ENCODE peak calls at places on chromosome 13, in seven cellular contexts. Z is colonic mucosa, Y is fibroblast of pulmonary artery, S is fibroblast of mammary gland, Q is nephron progenitor cell, F is PC-3, R is brain microvascular endothelial cell. B is an unnamed sample.

GRCh38 chr13:32472194-32472621 is 44.3 kb upstream of the N4BP2L1 start:
- DNase-seq in Z (no peak), Y (peak), S (peak), Q (no peak), F (no peak), R (no peak), B (no peak)

GRCh38 chr13:111462221-111462764 is 141.9 kb downstream of the TEX29 start:
- DNase-seq in Z (no peak), Y (no peak), S (no peak), Q (no peak), F (no peak), R (no peak), B (no peak)

GRCh38 chr13:26964278-26965057 is 203.9 kb upstream of the GPR12 start:
- DNase-seq in Z (no peak), Y (peak), S (no peak), Q (no peak), F (no peak), R (peak), B (peak)

GRCh38 chr13:25971499-25972145 is 80.2 kb downstream of the SHISA2 start:
- DNase-seq in Z (no peak), Y (no peak), S (no peak), Q (no peak), F (peak), R (no peak), B (no peak)

GRCh38 chr13:114146629-114147028 is 14.2 kb upstream of the RASA3 start:
- DNase-seq in Z (no peak), Y (no peak), S (no peak), Q (no peak), F (no peak), R (no peak), B (no peak)

GRCh38 chr13:81017525-81018152 is 676.7 kb upstream of the SPRY2 start:
- DNase-seq in Z (no peak), Y (peak), S (peak), Q (peak), F (peak), R (no peak), B (peak)

GRCh38 chr13:68078457-68078856 is 848.3 kb upstream of the PCDH9 start:
- DNase-seq in Z (no peak), Y (no peak), S (no peak), Q (no peak), F (no peak), R (no peak), B (peak)

GRCh38 chr13:98181106-98181815 is 4.2 kb upstream of the RNF113B start:
- DNase-seq in Z (no peak), Y (no peak), S (no peak), Q (no peak), F (no peak), R (peak), B (no peak)

GRCh38 chr13:29771247-29771646 is 79.2 kb downstream of the UBL3 start:
- DNase-seq in Z (no peak), Y (peak), S (peak), Q (no peak), F (peak), R (no peak), B (peak)

GRCh38 chr13:95524270-95524901 is 28.1 kb upstream of the CLDN10 start:
- DNase-seq in Z (no peak), Y (peak), S (peak), Q (no peak), F (peak), R (no peak), B (peak)

GRCh38 chr13:48161530-48162179 is 66.8 kb upstream of the MED4 start:
- DNase-seq in Z (peak), Y (no peak), S (no peak), Q (no peak), F (no peak), R (no peak), B (no peak)

GRCh38 chr13:41900918-41901317 is 60.0 kb downstream of the VWA8 start:
- DNase-seq in Z (no peak), Y (no peak), S (peak), Q (no peak), F (peak), R (no peak), B (peak)

GRCh38 chr13:33606692-33607091 is 211.3 kb upstream of the RFC3 start:
- DNase-seq in Z (no peak), Y (peak), S (no peak), Q (no peak), F (no peak), R (no peak), B (no peak)
- TF ChIP-seq CTCF in Z (no peak), Y (no peak), S (no peak), Q (no peak), F (no peak), R (peak), B (no peak)

GRCh38 chr13:103788061-103788652 is 721.9 kb upstream of the SLC10A2 start:
- DNase-seq in Z (no peak), Y (peak), S (no peak), Q (peak), F (peak), R (peak), B (peak)
- TF ChIP-seq CTCF in Z (no peak), Y (peak), S (no peak), Q (no peak), F (peak), R (peak), B (peak)

DNA sequence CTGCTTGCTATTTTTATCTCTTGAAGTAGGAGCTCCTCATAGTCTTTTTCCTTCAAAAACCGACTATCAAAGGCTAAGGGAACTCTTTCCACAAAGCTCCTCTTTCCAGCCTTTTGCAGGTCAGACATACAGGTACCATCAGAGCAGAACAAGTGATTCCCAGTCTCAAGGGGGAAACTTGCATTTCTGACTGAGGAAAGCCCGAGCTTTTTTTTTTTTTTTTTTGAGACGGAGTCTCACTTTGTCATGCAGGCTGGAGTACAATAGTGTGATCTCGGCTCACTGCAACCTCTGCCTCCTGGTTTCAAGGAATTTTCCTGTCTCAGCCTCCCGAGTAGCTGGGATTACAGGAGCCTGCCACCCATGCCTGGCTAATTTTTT is 32.0 kb downstream of the RUBCNL start:
- DNase-seq in Z (no peak), Y (no peak), S (no peak), Q (no peak), F (no peak), R (no peak), B (no peak)
- TF ChIP-seq CTCF in Z (no peak), Y (no peak), S (no peak), Q (no peak), F (no peak), R (no peak), B (no peak)

GRCh38 chr13:24866488-24866887 is 102.5 kb downstream of the RNF17 start:
- DNase-seq in Z (no peak), Y (no peak), S (no peak), Q (no peak), F (no peak), R (no peak), B (no peak)
- TF ChIP-seq CTCF in Z (no peak), Y (no peak), S (no peak), Q (no peak), F (no peak), R (no peak), B (no peak)

DNA sequence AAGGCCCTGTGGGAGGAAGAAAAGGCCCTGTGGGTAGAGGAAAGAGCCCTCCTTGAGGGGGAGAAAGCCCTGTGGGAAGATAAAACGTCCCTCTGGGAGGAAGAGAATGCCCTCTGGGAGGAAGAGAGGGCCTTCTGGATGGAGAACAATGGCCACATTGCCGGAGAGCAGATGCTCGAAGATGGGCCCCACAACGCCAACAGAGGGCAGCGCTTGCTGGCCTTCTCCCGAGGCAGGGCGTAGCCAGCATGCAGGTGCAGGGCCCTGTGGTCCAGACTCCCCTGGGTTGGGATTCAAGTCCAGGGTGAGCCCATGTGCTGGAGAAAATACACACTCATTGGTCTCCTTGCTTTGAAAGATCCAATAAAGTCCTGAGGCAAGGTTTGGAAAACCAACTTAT is 4.1 kb downstream of the CCDC70 start:
- DNase-seq in Z (no peak), Y (no peak), S (no peak), Q (no peak), F (no peak), R (no peak), B (no peak)
- TF ChIP-seq CTCF in Z (no peak), Y (no peak), S (no peak), Q (no peak), F (no peak), R (no peak), B (no peak)

GRCh38 chr13:36713842-36714241 is 40.0 kb downstream of the SERTM1 start:
- DNase-seq in Z (no peak), Y (no peak), S (peak), Q (no peak), F (peak), R (no peak), B (no peak)
- TF ChIP-seq CTCF in Z (no peak), Y (no peak), S (no peak), Q (no peak), F (no peak), R (no peak), B (no peak)

GRCh38 chr13:65966991-65967451 is 1263.1 kb downstream of the PCDH9 start:
- DNase-seq in Z (no peak), Y (peak), S (peak), Q (no peak), F (peak), R (peak), B (peak)
- TF ChIP-seq CTCF in Z (no peak), Y (peak), S (peak), Q (peak), F (peak), R (peak), B (peak)

DNA sequence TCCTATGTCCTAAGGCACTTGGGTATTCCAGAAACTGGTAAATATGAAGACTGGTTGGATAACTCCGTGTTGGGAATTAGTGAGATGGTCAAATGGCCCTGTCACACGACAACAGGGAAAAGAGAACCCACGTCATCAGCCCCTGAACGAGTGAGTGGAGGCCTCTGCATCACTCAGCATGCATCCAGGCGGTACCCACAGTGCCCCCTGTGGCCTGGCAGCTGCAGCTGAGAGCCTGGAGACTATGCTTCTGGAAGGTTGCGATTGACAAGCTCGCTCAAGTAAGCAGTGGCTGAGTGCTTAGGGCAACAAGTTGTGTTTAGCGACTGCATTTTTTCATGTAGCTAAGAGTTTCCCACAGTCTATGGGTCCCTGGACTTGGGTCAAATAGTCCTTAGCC is 55.9 kb downstream of the COL4A2 start:
- DNase-seq in Z (no peak), Y (no peak), S (no peak), Q (no peak), F (no peak), R (peak), B (no peak)
- TF ChIP-seq CTCF in Z (no peak), Y (peak), S (no peak), Q (no peak), F (peak), R (peak), B (peak)

GRCh38 chr13:69108486-69108885 is 999.1 kb upstream of the ATXN8OS start:
- DNase-seq in Z (no peak), Y (no peak), S (no peak), Q (no peak), F (no peak), R (no peak), B (no peak)
- TF ChIP-seq CTCF in Z (no peak), Y (no peak), S (no peak), Q (no peak), F (no peak), R (no peak), B (no peak)

GRCh38 chr13:23741879-23742510 is 147.2 kb downstream of the MIPEP start:
- DNase-seq in Z (no peak), Y (no peak), S (peak), Q (peak), F (peak), R (no peak), B (peak)

GRCh38 chr13:23736541-23736940 is 152.7 kb downstream of the MIPEP start:
- DNase-seq in Z (no peak), Y (no peak), S (no peak), Q (no peak), F (no peak), R (no peak), B (no peak)

GRCh38 chr13:23739597-23739996 is 149.6 kb downstream of the MIPEP start:
- DNase-seq in Z (no peak), Y (no peak), S (no peak), Q (no peak), F (no peak), R (no peak), B (no peak)

GRCh38 chr13:23743269-23743668 is 145.9 kb downstream of the MIPEP start:
- DNase-seq in Z (no peak), Y (no peak), S (no peak), Q (no peak), F (peak), R (no peak), B (no peak)

DNA sequence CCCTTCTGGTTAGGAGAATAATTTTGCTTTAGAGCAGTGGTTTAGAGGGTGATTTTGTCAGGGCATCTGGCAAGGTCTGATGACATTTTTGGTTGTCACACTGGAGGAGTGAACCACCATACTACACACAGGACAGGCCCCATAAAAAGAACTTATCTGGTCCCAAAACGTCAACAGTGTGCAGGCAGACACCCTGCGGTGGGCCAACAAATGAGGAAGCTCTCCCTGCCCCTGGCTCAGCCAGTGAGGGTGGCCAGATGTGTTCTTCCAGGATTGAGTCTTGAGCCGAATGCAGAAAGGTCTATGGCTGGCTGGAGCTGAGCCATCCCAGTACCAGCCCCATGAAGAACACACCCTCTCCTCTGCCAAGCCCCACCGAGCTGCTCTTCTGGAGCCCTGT is 149.2 kb downstream of the MIPEP start:
- DNase-seq in Z (no peak), Y (no peak), S (no peak), Q (no peak), F (no peak), R (no peak), B (no peak)
- TF ChIP-seq CTCF in Z (no peak), Y (no peak), S (no peak), Q (no peak), F (no peak), R (no peak), B (no peak)